ENCODE peak calls at places on chromosomes 11 and 22, in seven cellular contexts. Y, N, F, Z, H, J and S are unnamed samples.

GRCh38 chr22:39029227-39029626 is 8.3 kb downstream of the APOBEC3D start:
- DNase-seq in Y (no peak), J (no peak), N (no peak), Z (no peak), H (no peak), F (no peak), S (no peak)

GRCh38 chr11:36311926-36312592 is 16.0 kb downstream of the PRR5L start:
- DNase-seq in Z (peak), F (no peak), N (no peak), Y (no peak), J (no peak), H (no peak), S (no peak)

GRCh38 chr11:130671801-130672700 is 223.6 kb downstream of the ADAMTS15 start:
- DNase-seq in N (peak), H (no peak), J (no peak), Y (no peak), Z (peak), F (peak), S (no peak)

GRCh38 chr22:50739279-50739691 is 1.3 kb downstream of the ACR start:
- DNase-seq in Z (no peak), F (no peak), H (no peak), J (peak), Y (no peak), N (no peak), S (peak)

GRCh38 chr11:113553235-113553634 is 78.0 kb upstream of the DRD2 start:
- DNase-seq in F (peak), Y (no peak), J (no peak), Z (peak), H (no peak), N (no peak), S (no peak)

GRCh38 chr11:27218498-27219038 is 144.4 kb downstream of the CCDC34 start:
- DNase-seq in Z (peak), N (no peak), F (no peak), Y (no peak), H (no peak), J (no peak), S (no peak)

GRCh38 chr11:24635588-24636290 is 138.9 kb downstream of the LUZP2 start:
- DNase-seq in J (no peak), H (no peak), Y (no peak), N (no peak), Z (no peak), F (no peak), S (no peak)

GRCh38 chr11:129223701-129224149 is 31.6 kb upstream of the ARHGAP32 start:
- DNase-seq in F (peak), Z (peak), J (no peak), N (no peak), H (no peak), Y (no peak), S (no peak)

GRCh38 chr11:62500066-62501035 is 46.3 kb downstream of the AHNAK start:
- DNase-seq in H (peak), Y (no peak), N (no peak), J (no peak), F (no peak), Z (no peak), S (no peak)

GRCh38 chr11:35190804-35191348 is 51.9 kb downstream of the CD44 start:
- DNase-seq in N (no peak), Y (no peak), F (no peak), Z (no peak), H (no peak), J (no peak), S (no peak)

GRCh38 chr11:77087723-77088225 is 14.9 kb upstream of the OMP start:
- DNase-seq in Y (no peak), Z (no peak), F (no peak), J (peak), H (peak), N (peak), S (no peak)

GRCh38 chr22:27124336-27125023 is 467.1 kb downstream of the MIAT start:
- DNase-seq in N (peak), Z (no peak), J (no peak), F (no peak), Y (no peak), H (no peak), S (no peak)

GRCh38 chr22:25148149-25148691 is 51.4 kb upstream of the CRYBB3 start:
- DNase-seq in N (no peak), J (no peak), Y (no peak), Z (no peak), F (no peak), H (no peak), S (no peak)

GRCh38 chr22:22684605-22685561 is 40.5 kb downstream of the GGTLC2 start:
- DNase-seq in F (peak), Z (peak), Y (no peak), N (no peak), H (peak), J (no peak), S (no peak)